ENCODE peak calls at places on chromosome 21, in nine cellular contexts. Y, F, Z, H, R, W, S, M and B are unnamed samples.

GRCh38 chr21:43712268-43712942 is 6.5 kb upstream of the PDXK start:
- DNase-seq in H (peak), Z (no peak), W (peak), F (peak), Y (peak), S (no peak), M (peak), R (peak), B (no peak)

GRCh38 chr21:22743085-22743484 is 1744.9 kb downstream of the NCAM2 start:
- DNase-seq in R (no peak), H (no peak), S (no peak), Y (no peak), F (no peak), M (no peak), W (no peak), Z (no peak), B (no peak)

GRCh38 chr21:36347962-36348328 is 27.9 kb downstream of the MORC3 start:
- DNase-seq in R (no peak), H (no peak), F (no peak), S (no peak), Z (no peak), Y (no peak), W (no peak), M (no peak), B (no peak)

GRCh38 chr21:36282568-36283230 is 37.3 kb upstream of the MORC3 start:
- DNase-seq in M (no peak), F (no peak), S (no peak), Z (no peak), Y (no peak), R (no peak), H (no peak), W (no peak), B (no peak)

GRCh38 chr21:8989883-8990325 is 1531.5 kb upstream of the TPTE start:
- DNase-seq in R (no peak), S (no peak), F (no peak), Y (no peak), W (no peak), H (no peak), Z (no peak), M (no peak), B (no peak)

GRCh38 chr21:15221799-15222386 is 157.1 kb upstream of the NRIP1 start:
- DNase-seq in W (no peak), H (peak), Y (no peak), R (no peak), Z (no peak), M (peak), S (no peak), F (no peak), B (no peak)

GRCh38 chr21:21246007-21246406 is 247.8 kb downstream of the NCAM2 start:
- DNase-seq in W (no peak), M (no peak), Y (no peak), Z (no peak), R (no peak), F (no peak), S (no peak), H (no peak), B (no peak)

GRCh38 chr21:46517361-46517760 is 58.7 kb downstream of the DIP2A start:
- DNase-seq in Z (no peak), H (no peak), S (no peak), Y (no peak), W (no peak), R (peak), F (no peak), M (no peak), B (no peak)

GRCh38 chr21:37984416-37984815 is 68.2 kb upstream of the KCNJ6 start:
- DNase-seq in Z (no peak), H (no peak), R (no peak), M (no peak), S (no peak), W (no peak), F (no peak), Y (no peak), B (no peak)

GRCh38 chr21:31043495-31043894 is 5.2 kb upstream of the KRTAP19-8 start:
- DNase-seq in H (no peak), Y (no peak), F (no peak), W (no peak), R (no peak), Z (no peak), M (no peak), S (no peak), B (no peak)

GRCh38 chr21:15761508-15762100 is 31.8 kb downstream of the USP25 start:
- DNase-seq in H (no peak), S (no peak), Z (no peak), R (peak), Y (no peak), M (peak), W (no peak), F (no peak), B (no peak)

GRCh38 chr21:43300496-43301423 is 126.2 kb downstream of the SIK1 start:
- DNase-seq in Z (peak), H (no peak), Y (no peak), M (no peak), W (no peak), S (no peak), R (no peak), F (peak), B (no peak)

GRCh38 chr21:41167348-41168342 is at the start of gene BACE2:
- DNase-seq in H (no peak), Z (peak), R (peak), Y (peak), W (peak), F (peak), M (peak), S (peak), B (peak)

GRCh38 chr21:9837946-9838801 is 683.2 kb upstream of the TPTE start:
- DNase-seq in W (no peak), F (no peak), Z (peak), H (no peak), Y (peak), S (no peak), M (no peak), R (no peak), B (no peak)

GRCh38 chr21:23130308-23130707 is 2132.1 kb downstream of the NCAM2 start:
- DNase-seq in M (no peak), W (no peak), F (no peak), S (no peak), R (no peak), Y (no peak), Z (no peak), H (no peak), B (no peak)

GRCh38 chr21:35614412-35614901 is 445.9 kb downstream of the SETD4 start:
- DNase-seq in F (no peak), Y (peak), Z (no peak), M (no peak), S (no peak), H (peak), W (no peak), R (no peak), B (no peak)

GRCh38 chr21:37909936-37910335 is 6.3 kb downstream of the KCNJ6 start:
- DNase-seq in W (no peak), F (no peak), R (no peak), S (no peak), Y (no peak), H (no peak), Z (no peak), M (no peak), B (no peak)

GRCh38 chr21:14736162-14736561 is 190.0 kb upstream of the SAMSN1 start:
- DNase-seq in H (no peak), Z (no peak), W (no peak), F (no peak), R (no peak), Y (no peak), S (no peak), M (no peak), B (no peak)

GRCh38 chr21:46199436-46200373 is 15.4 kb upstream of the SPATC1L start:
- DNase-seq in Y (no peak), M (no peak), S (no peak), Z (no peak), R (no peak), F (no peak), W (no peak), H (no peak), B (no peak)

GRCh38 chr21:37927711-37928110 is 11.5 kb upstream of the KCNJ6 start:
- DNase-seq in Z (no peak), S (no peak), Y (no peak), M (no peak), H (no peak), F (no peak), W (no peak), R (no peak), B (no peak)

GRCh38 chr21:46149205-46149901 is 6.0 kb downstream of the FTCD start:
- DNase-seq in Z (peak), Y (no peak), R (no peak), S (no peak), F (no peak), M (no peak), W (no peak), H (no peak), B (no peak)

GRCh38 chr21:16195896-16196443 is 466.2 kb downstream of the USP25 start:
- DNase-seq in S (no peak), W (no peak), Z (no peak), R (no peak), M (no peak), H (no peak), F (no peak), Y (no peak), B (no peak)

GRCh38 chr21:46459356-46460112 is 843 bp downstream of the DIP2A start:
- DNase-seq in Z (peak), F (peak), M (peak), W (peak), S (no peak), R (peak), H (no peak), Y (peak), B (no peak)

GRCh38 chr21:36069713-36070573 is at the start of gene CBR1:
- DNase-seq in R (peak), M (peak), Y (peak), S (peak), Z (peak), W (peak), F (peak), H (no peak), B (peak)

DNA sequence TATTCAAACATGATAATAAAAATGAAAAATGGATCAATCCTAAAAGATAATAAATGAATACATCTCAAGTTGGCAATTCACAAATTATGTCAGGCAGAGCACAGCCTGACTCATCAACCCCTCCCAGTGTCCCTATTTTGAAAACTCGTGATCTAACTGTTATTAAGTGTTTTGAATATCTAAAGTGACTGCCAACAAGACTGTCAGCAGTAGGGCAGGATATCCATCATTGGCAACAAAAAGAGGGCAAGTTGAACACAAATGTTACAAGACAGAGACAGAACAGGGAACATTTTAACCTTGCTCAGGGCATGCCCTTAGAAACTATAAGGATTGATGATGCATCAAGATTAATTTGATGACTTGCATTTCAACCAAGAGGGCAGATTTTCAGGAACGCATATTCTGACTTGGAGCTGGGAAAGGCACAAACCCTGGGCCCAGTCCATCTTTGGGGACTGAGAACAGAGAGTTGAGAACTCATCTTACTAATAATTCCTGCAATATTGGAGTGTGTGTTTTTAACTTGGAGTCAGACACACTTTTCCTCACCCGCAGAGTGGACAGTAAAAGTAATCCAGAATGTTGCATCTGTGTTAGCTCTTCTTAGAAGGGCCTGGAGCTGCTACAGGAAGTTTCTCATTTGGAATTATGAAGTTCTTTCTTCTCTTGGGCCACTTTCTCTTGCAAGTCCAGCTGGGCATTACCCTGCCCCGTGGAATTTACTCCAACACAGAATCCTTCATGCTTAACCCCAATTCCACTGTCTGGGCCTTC is 317.2 kb downstream of the LTN1 start:
- DNase-seq in F (no peak), M (no peak), Z (no peak), S (no peak), W (no peak), H (no peak), R (no peak), Y (no peak), B (no peak)
- TF ChIP-seq POLR2AphosphoS5 in F (peak), M (no peak), Z (no peak), S (no peak), W (no peak), H (no peak), R (no peak), Y (no peak), B (no peak)

GRCh38 chr21:39349211-39350093 is 564 bp upstream of the HMGN1 start:
- DNase-seq in Z (peak), M (peak), Y (peak), S (peak), H (peak), W (peak), F (peak), R (peak), B (peak)
- TF ChIP-seq POLR2A in Z (peak), M (peak), Y (peak), S (peak), H (no peak), W (peak), F (no peak), R (peak), B (peak)

GRCh38 chr21:45126983-45127382 is 52.6 kb downstream of the ADARB1 start:
- DNase-seq in R (no peak), M (no peak), W (no peak), Y (no peak), Z (no peak), F (no peak), S (no peak), H (no peak), B (no peak)

GRCh38 chr21:45130324-45130774 is 56.0 kb downstream of the ADARB1 start:
- DNase-seq in Z (no peak), W (no peak), F (no peak), S (peak), R (no peak), H (no peak), M (no peak), Y (peak), B (no peak)

GRCh38 chr21:45129231-45129923 is 55.0 kb downstream of the ADARB1 start:
- DNase-seq in W (no peak), S (no peak), M (no peak), F (no peak), Y (no peak), H (no peak), R (no peak), Z (peak), B (no peak)

GRCh38 chr21:45127937-45128336 is 53.6 kb downstream of the ADARB1 start:
- DNase-seq in Y (no peak), R (no peak), S (no peak), F (no peak), Z (no peak), H (no peak), W (no peak), M (no peak), B (no peak)

GRCh38 chr21:45128613-45129226 is 54.3 kb downstream of the ADARB1 start:
- DNase-seq in W (peak), S (no peak), M (peak), F (peak), R (peak), H (peak), Z (peak), Y (no peak), B (no peak)
- TF ChIP-seq POLR2AphosphoS5 in W (peak), S (no peak), M (no peak), F (no peak), R (no peak), H (no peak), Z (peak), Y (no peak), B (no peak)

GRCh38 chr21:34592573-34592972 is 22.3 kb downstream of the RCAN1 start:
- DNase-seq in Z (no peak), Y (no peak), R (no peak), H (no peak), S (no peak), M (no peak), W (no peak), F (no peak), B (no peak)
- TF ChIP-seq POLR2A in Z (no peak), Y (no peak), R (no peak), H (no peak), S (no peak), M (no peak), W (no peak), F (no peak), B (no peak)

GRCh38 chr21:39661121-39661520 is 48.4 kb downstream of the B3GALT5 start:
- DNase-seq in Y (no peak), S (no peak), F (no peak), Z (peak), M (no peak), H (no peak), W (no peak), R (no peak), B (no peak)

GRCh38 chr21:39661740-39662139 is 49.0 kb downstream of the B3GALT5 start:
- DNase-seq in S (no peak), F (no peak), H (no peak), W (no peak), M (no peak), R (no peak), Z (no peak), Y (no peak), B (no peak)

GRCh38 chr21:39663742-39664492 is 51.2 kb downstream of the B3GALT5 start:
- DNase-seq in F (no peak), H (no peak), Z (no peak), W (no peak), Y (no peak), S (no peak), R (no peak), M (no peak), B (no peak)

GRCh38 chr21:39663066-39663465 is 50.3 kb downstream of the B3GALT5 start:
- DNase-seq in W (no peak), S (no peak), F (no peak), Y (no peak), M (no peak), R (no peak), H (no peak), Z (peak), B (no peak)

DNA sequence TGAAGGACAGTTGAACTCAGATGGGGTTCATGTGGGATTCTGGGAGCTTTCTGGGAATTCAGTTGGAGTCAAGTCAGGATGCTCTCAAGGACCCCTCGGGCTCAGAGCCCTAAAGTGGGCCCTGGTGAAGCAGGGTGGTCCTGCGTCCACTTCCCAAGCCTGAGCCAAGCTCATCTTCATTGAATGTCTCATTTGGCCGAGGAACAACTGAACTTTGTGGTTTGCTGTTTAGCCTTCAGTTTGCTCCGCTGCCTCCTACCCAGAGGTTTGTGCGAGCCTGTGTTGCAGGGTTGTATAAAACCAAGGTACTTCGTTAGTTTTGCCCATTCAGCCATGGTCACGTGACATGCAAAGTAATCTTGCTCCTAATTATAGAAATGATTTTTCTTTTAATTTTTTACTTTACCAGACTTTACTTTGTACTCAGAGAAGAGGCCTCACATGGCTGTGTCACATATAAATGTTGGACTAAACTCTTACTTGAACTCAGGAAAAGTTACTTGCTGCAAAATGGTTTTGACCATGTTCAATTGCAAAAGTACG is 49.7 kb downstream of the B3GALT5 start:
- DNase-seq in Y (no peak), H (no peak), M (no peak), F (no peak), Z (no peak), R (no peak), S (no peak), W (no peak), B (no peak)
- TF ChIP-seq POLR2AphosphoS5 in Y (no peak), H (no peak), M (no peak), F (no peak), Z (no peak), R (no peak), S (no peak), W (no peak), B (no peak)

GRCh38 chr21:25734654-25735220 is at the start of the genes ATP5PF and GABPA:
- DNase-seq in H (peak), M (peak), S (peak), Y (peak), W (peak), F (peak), R (peak), Z (peak), B (peak)
- TF ChIP-seq POLR2A in H (peak), M (peak), S (peak), Y (peak), W (peak), F (peak), R (peak), Z (peak), B (peak)

GRCh38 chr21:42229676-42230075 is 10.7 kb downstream of the ABCG1 start:
- DNase-seq in Y (no peak), S (no peak), W (no peak), F (no peak), H (no peak), Z (no peak), M (no peak), R (no peak), B (no peak)

GRCh38 chr21:42228709-42229220 is 9.8 kb downstream of the ABCG1 start:
- DNase-seq in M (no peak), S (no peak), F (no peak), Y (no peak), R (no peak), H (no peak), Z (peak), W (no peak), B (no peak)

GRCh38 chr21:42225571-42226155 is 6.7 kb downstream of the ABCG1 start:
- DNase-seq in S (no peak), Y (no peak), H (no peak), R (no peak), M (no peak), Z (no peak), F (no peak), W (no peak), B (no peak)

GRCh38 chr21:42230636-42231035 is 11.7 kb downstream of the ABCG1 start:
- DNase-seq in Y (no peak), M (no peak), R (no peak), W (no peak), F (no peak), H (no peak), S (no peak), Z (no peak), B (no peak)

DNA sequence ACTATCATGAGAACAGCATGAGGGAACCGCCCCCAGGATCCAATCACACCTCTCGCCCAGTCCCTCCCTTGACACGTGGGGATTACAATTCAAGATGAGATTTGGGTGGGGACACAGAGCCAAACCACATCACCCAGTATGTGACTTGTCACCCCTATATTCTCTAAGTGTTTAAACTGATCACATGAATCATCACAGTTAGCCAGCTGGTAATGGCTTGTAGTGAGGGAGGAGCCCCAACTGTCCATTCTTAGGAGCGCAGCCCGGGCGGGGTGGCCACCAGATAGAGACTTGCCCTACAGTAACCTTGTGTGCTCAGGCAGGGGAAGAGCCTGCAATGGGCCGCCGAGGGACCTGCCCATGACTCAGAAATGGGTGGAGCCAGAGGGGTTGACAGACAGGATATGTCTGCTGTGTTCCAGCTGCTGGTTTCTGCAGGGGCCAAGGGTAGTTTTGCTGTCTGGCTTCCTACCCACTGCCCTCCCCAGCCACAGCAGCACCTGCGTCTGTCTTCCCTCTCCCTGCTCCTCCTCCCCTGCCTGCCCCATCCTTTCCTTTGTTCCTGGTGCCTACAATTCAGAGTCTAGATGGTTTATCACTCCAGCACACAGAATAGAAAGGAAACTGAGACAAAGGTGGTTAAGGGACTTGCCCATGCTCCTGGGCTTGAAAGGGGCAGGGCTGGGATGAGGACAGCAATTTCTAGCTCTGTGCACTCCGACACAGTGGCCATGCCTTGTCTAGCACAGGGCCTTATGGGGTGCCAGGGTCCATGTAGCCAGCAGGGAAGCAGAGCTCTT is 9.2 kb downstream of the ABCG1 start:
- DNase-seq in M (peak), R (peak), Y (peak), Z (peak), H (peak), S (peak), F (peak), W (peak), B (peak)
- TF ChIP-seq POLR2AphosphoS5 in M (peak), R (peak), Y (no peak), Z (peak), H (no peak), S (no peak), F (peak), W (peak), B (peak)